ENCODE peak calls at places on chromosomes 13 and 19, in nine cellular contexts. I is T-helper 17 cell; A is stimulated activated CD4-positive, alpha-beta T cell treated with anti-CD3 and anti-CD28 coated beads, Interleukin-12 subunit alpha, Interleukin-12 subunit beta, amount 100 ng/mL, for 24 hours; M is activated T-cell treated with anti-CD3 and anti-CD28 coated beads for 48 hours; R is A549; J is left ventricle myocardium inferior; Q is endothelial cell; E is left ventricle myocardium superior; W is heart left ventricle. P is an unnamed sample.

GRCh38 chr13:110379905-110380341 is 72.8 kb downstream of the COL4A2 start:
- DNase-seq in I (no peak), A (no peak), M (no peak), R (peak), J (no peak), Q (no peak), E (no peak), W (no peak), P (peak)

GRCh38 chr13:42875448-42876269 is 94.3 kb downstream of the FAM216B start:
- DNase-seq in I (no peak), A (no peak), M (no peak), R (no peak), J (no peak), Q (peak), E (no peak), W (no peak), P (peak)

GRCh38 chr19:40806385-40807146 is 7.6 kb downstream of the EGLN2 start:
- DNase-seq in I (peak), A (peak), M (peak), R (peak), J (peak), Q (peak), E (peak), W (peak), P (peak)

GRCh38 chr19:41934849-41935374 is 6.7 kb upstream of the ERFL start:
- DNase-seq in I (peak), A (peak), M (peak), R (peak), J (peak), Q (peak), E (peak), W (peak), P (peak)

GRCh38 chr19:51094696-51095279 is 12.1 kb upstream of the KLK14 start:
- DNase-seq in I (no peak), A (no peak), M (peak), R (peak), J (no peak), Q (peak), E (peak), W (peak), P (peak)

GRCh38 chr19:18233224-18233825 is 7.1 kb upstream of the PDE4C start:
- DNase-seq in I (peak), A (peak), M (no peak), R (peak), J (no peak), Q (peak), E (peak), W (no peak), P (peak)

GRCh38 chr13:113398963-113399754 is 35.2 kb upstream of the GRTP1 start:
- DNase-seq in I (no peak), A (no peak), M (no peak), R (no peak), J (no peak), Q (no peak), E (no peak), W (no peak), P (no peak)

GRCh38 chr13:110109910-110110309 is 197.0 kb downstream of the COL4A1 start:
- DNase-seq in I (no peak), A (no peak), M (no peak), R (no peak), J (peak), Q (no peak), E (peak), W (peak), P (peak)

GRCh38 chr13:52931913-52932312 is 83.5 kb upstream of the PCDH8 start:
- DNase-seq in I (no peak), A (no peak), M (no peak), R (no peak), J (no peak), Q (no peak), E (no peak), W (no peak), P (no peak)

GRCh38 chr13:33126909-33127607 is 110.8 kb downstream of the KL start:
- DNase-seq in I (no peak), A (no peak), M (no peak), R (no peak), J (peak), Q (no peak), E (peak), W (peak), P (peak)

GRCh38 chr13:48949566-48950506 is 25.9 kb upstream of the FNDC3A start:
- DNase-seq in I (no peak), A (no peak), M (no peak), R (no peak), J (no peak), Q (no peak), E (no peak), W (no peak), P (peak)

GRCh38 chr13:82772802-82773201 is 1109.5 kb downstream of the SLITRK1 start:
- DNase-seq in I (no peak), A (no peak), M (no peak), R (no peak), J (no peak), Q (no peak), E (no peak), W (no peak), P (no peak)

GRCh38 chr13:62320129-62320724 is 904.6 kb upstream of the PCDH20 start:
- DNase-seq in I (no peak), A (no peak), M (no peak), R (peak), J (no peak), Q (no peak), E (no peak), W (no peak), P (peak)

GRCh38 chr19:2337329-2337707 is 8.8 kb downstream of the SPPL2B start:
- DNase-seq in I (no peak), A (no peak), M (no peak), R (no peak), J (no peak), Q (no peak), E (peak), W (no peak), P (peak)

GRCh38 chr19:35281303-35281702 is 1.0 kb upstream of the HAMP start:
- DNase-seq in I (no peak), A (no peak), M (no peak), R (no peak), J (no peak), Q (no peak), E (no peak), W (no peak), P (no peak)

GRCh38 chr13:105530468-105530867 is 1005.0 kb downstream of the EFNB2 start:
- DNase-seq in I (no peak), A (no peak), M (no peak), R (no peak), J (no peak), Q (no peak), E (no peak), W (no peak), P (no peak)

GRCh38 chr19:18262917-18263316 is 11.3 kb downstream of the IQCN start:
- DNase-seq in I (no peak), A (no peak), M (no peak), R (no peak), J (no peak), Q (no peak), E (no peak), W (no peak), P (no peak)

GRCh38 chr19:13920940-13921744 is 15.1 kb downstream of the CC2D1A start:
- DNase-seq in I (no peak), A (no peak), M (no peak), R (peak), J (no peak), Q (no peak), E (no peak), W (no peak), P (peak)

GRCh38 chr19:16306728-16307402 is 17.8 kb upstream of the KLF2 start:
- DNase-seq in I (no peak), A (no peak), M (no peak), R (no peak), J (no peak), Q (no peak), E (no peak), W (no peak), P (no peak)

GRCh38 chr19:1279782-1280341 is 4.5 kb downstream of the FAM174C start:
- DNase-seq in I (peak), A (peak), M (peak), R (peak), J (peak), Q (peak), E (peak), W (peak), P (peak)

GRCh38 chr13:35954207-35954560 is 177.0 kb downstream of the DCLK1 start:
- DNase-seq in I (no peak), A (no peak), M (no peak), R (no peak), J (no peak), Q (no peak), E (no peak), W (no peak), P (no peak)

GRCh38 chr13:59398127-59398526 is 765.6 kb downstream of the DIAPH3 start:
- DNase-seq in I (no peak), A (no peak), M (no peak), R (no peak), J (no peak), Q (no peak), E (peak), W (no peak), P (no peak)

GRCh38 chr19:43599635-43600295 is 3.4 kb downstream of the ZNF576 start:
- DNase-seq in I (no peak), A (no peak), M (no peak), R (no peak), J (no peak), Q (no peak), E (no peak), W (no peak), P (no peak)

GRCh38 chr13:108859202-108860012 is 230.0 kb downstream of the MYO16 start:
- DNase-seq in I (no peak), A (no peak), M (no peak), R (peak), J (no peak), Q (no peak), E (no peak), W (no peak), P (peak)

GRCh38 chr13:113005997-113006396 is 37.0 kb downstream of the MCF2L start:
- DNase-seq in I (no peak), A (no peak), M (no peak), R (no peak), J (no peak), Q (no peak), E (no peak), W (no peak), P (no peak)

GRCh38 chr13:40401911-40402776 is 264.3 kb downstream of the FOXO1 start:
- DNase-seq in I (no peak), A (peak), M (peak), R (peak), J (peak), Q (no peak), E (peak), W (peak), P (peak)

GRCh38 chr13:41546372-41547252 is 89.3 kb downstream of the RGCC start:
- DNase-seq in I (no peak), A (no peak), M (no peak), R (no peak), J (no peak), Q (no peak), E (no peak), W (no peak), P (peak)

GRCh38 chr13:46288570-46289259 is 77.0 kb downstream of the LRRC63 start:
- DNase-seq in I (no peak), A (no peak), M (no peak), R (peak), J (no peak), Q (peak), E (no peak), W (no peak), P (peak)

GRCh38 chr13:42064259-42064658 is 15.8 kb downstream of the DGKH start:
- DNase-seq in I (no peak), A (no peak), M (no peak), R (no peak), J (no peak), Q (no peak), E (no peak), W (no peak), P (peak)

GRCh38 chr19:31002852-31003251 is 346.4 kb downstream of the TSHZ3 start:
- DNase-seq in I (no peak), A (no peak), M (no peak), R (no peak), J (no peak), Q (no peak), E (no peak), W (no peak), P (no peak)

GRCh38 chr19:49939721-49940481 is 10.6 kb upstream of the NUP62 start:
- DNase-seq in I (no peak), A (no peak), M (no peak), R (peak), J (no peak), Q (no peak), E (no peak), W (no peak), P (no peak)

P was measured in fibroblast of villous mesenchyme.